ENCODE peak calls at places on chromosomes 2 and 18, in seven cellular contexts. One of them, this sample, is unnamed.

GRCh38 chr2:219559156-219559915 is 12.0 kb downstream of the OBSL1 start:
- DNase-seq in fibroblast of lung: no peak
- DNase-seq in pancreas: no peak
- DNase-seq in PC-3: no peak
- DNase-seq in left ventricle myocardium inferior: no peak
- DNase-seq in osteoblast: peak; percentile 65
- DNase-seq in heart right ventricle: no peak
- DNase-seq in this sample: no peak

GRCh38 chr2:205352120-205352519 is 330.2 kb upstream of the NRP2 start:
- DNase-seq in fibroblast of lung: no peak
- DNase-seq in pancreas: no peak
- DNase-seq in PC-3: no peak
- DNase-seq in left ventricle myocardium inferior: no peak
- DNase-seq in osteoblast: no peak
- DNase-seq in heart right ventricle: no peak
- DNase-seq in this sample: no peak

GRCh38 chr2:63700276-63700675 is 111.5 kb downstream of the MDH1 start:
- DNase-seq in fibroblast of lung: no peak
- DNase-seq in pancreas: no peak
- DNase-seq in PC-3: no peak
- DNase-seq in left ventricle myocardium inferior: no peak
- DNase-seq in osteoblast: no peak
- DNase-seq in heart right ventricle: no peak
- DNase-seq in this sample: no peak

GRCh38 chr2:60555066-60555793 is 1.8 kb upstream of the BCL11A start:
- DNase-seq in fibroblast of lung: peak; percentile 75
- DNase-seq in pancreas: peak; percentile 84
- DNase-seq in PC-3: peak; percentile 67
- DNase-seq in left ventricle myocardium inferior: peak; percentile 28
- DNase-seq in osteoblast: peak; percentile 84
- DNase-seq in heart right ventricle: peak; percentile 48
- DNase-seq in this sample: no peak

GRCh38 chr2:183024701-183025100 is 13.6 kb downstream of the NCKAP1 start:
- DNase-seq in fibroblast of lung: peak; percentile 61
- DNase-seq in pancreas: no peak
- DNase-seq in PC-3: no peak
- DNase-seq in left ventricle myocardium inferior: no peak
- DNase-seq in osteoblast: no peak
- DNase-seq in heart right ventricle: no peak
- DNase-seq in this sample: no peak

GRCh38 chr2:172480301-172481218 is 53.2 kb downstream of the ITGA6 start:
- DNase-seq in fibroblast of lung: peak; percentile 52
- DNase-seq in pancreas: no peak
- DNase-seq in PC-3: no peak
- DNase-seq in left ventricle myocardium inferior: peak; percentile 43
- DNase-seq in osteoblast: no peak
- DNase-seq in heart right ventricle: peak; percentile 65
- DNase-seq in this sample: no peak

GRCh38 chr2:158507141-158507540 is 50.4 kb downstream of the PKP4 start:
- DNase-seq in fibroblast of lung: no peak
- DNase-seq in pancreas: no peak
- DNase-seq in PC-3: no peak
- DNase-seq in left ventricle myocardium inferior: no peak
- DNase-seq in osteoblast: no peak
- DNase-seq in heart right ventricle: no peak
- DNase-seq in this sample: no peak

GRCh38 chr2:144508162-144508765 is 11.7 kb downstream of the ZEB2 start:
- DNase-seq in fibroblast of lung: peak; percentile 50
- DNase-seq in pancreas: no peak
- DNase-seq in PC-3: no peak
- DNase-seq in left ventricle myocardium inferior: no peak
- DNase-seq in osteoblast: no peak
- DNase-seq in heart right ventricle: no peak
- DNase-seq in this sample: no peak

GRCh38 chr2:237403024-237403882 is 10.7 kb downstream of the COL6A3 start:
- DNase-seq in fibroblast of lung: peak; percentile 60
- DNase-seq in pancreas: no peak
- DNase-seq in PC-3: no peak
- DNase-seq in left ventricle myocardium inferior: no peak
- DNase-seq in osteoblast: no peak
- DNase-seq in heart right ventricle: no peak
- DNase-seq in this sample: no peak

GRCh38 chr2:11236335-11236734 is 81.1 kb downstream of the SLC66A3 start:
- DNase-seq in fibroblast of lung: no peak
- DNase-seq in pancreas: no peak
- DNase-seq in PC-3: no peak
- DNase-seq in left ventricle myocardium inferior: no peak
- DNase-seq in osteoblast: no peak
- DNase-seq in heart right ventricle: no peak
- DNase-seq in this sample: no peak

GRCh38 chr2:105409717-105410116 is 10.9 kb upstream of the FHL2 start:
- DNase-seq in fibroblast of lung: peak; percentile 74
- DNase-seq in pancreas: no peak
- DNase-seq in PC-3: peak; percentile 95
- DNase-seq in left ventricle myocardium inferior: peak; percentile 73
- DNase-seq in osteoblast: peak; percentile 86
- DNase-seq in heart right ventricle: peak; percentile 65
- DNase-seq in this sample: peak; percentile 15

GRCh38 chr2:229719926-229720652 is 5.7 kb upstream of the DNER start:
- DNase-seq in fibroblast of lung: no peak
- DNase-seq in pancreas: no peak
- DNase-seq in PC-3: no peak
- DNase-seq in left ventricle myocardium inferior: no peak
- DNase-seq in osteoblast: no peak
- DNase-seq in heart right ventricle: no peak
- DNase-seq in this sample: no peak

GRCh38 chr18:22822024-22822423 is 111.1 kb upstream of the RBBP8 start:
- DNase-seq in fibroblast of lung: peak; percentile 69
- DNase-seq in pancreas: no peak
- DNase-seq in PC-3: peak; percentile 56
- DNase-seq in left ventricle myocardium inferior: no peak
- DNase-seq in osteoblast: no peak
- DNase-seq in heart right ventricle: no peak
- DNase-seq in this sample: no peak

GRCh38 chr2:47062721-47063120 is 92.4 kb downstream of the STPG4 start:
- DNase-seq in fibroblast of lung: peak; percentile 36
- DNase-seq in pancreas: no peak
- DNase-seq in PC-3: no peak
- DNase-seq in left ventricle myocardium inferior: no peak
- DNase-seq in osteoblast: peak; percentile 21
- DNase-seq in heart right ventricle: no peak
- DNase-seq in this sample: no peak

GRCh38 chr2:233105930-233106329 is 45.8 kb downstream of the INPP5D start:
- DNase-seq in fibroblast of lung: no peak
- DNase-seq in pancreas: no peak
- DNase-seq in PC-3: no peak
- DNase-seq in left ventricle myocardium inferior: no peak
- DNase-seq in osteoblast: no peak
- DNase-seq in heart right ventricle: no peak
- DNase-seq in this sample: no peak

GRCh38 chr2:227163998-227164744 is at the start of the genes COL4A3 and COL4A4:
- DNase-seq in fibroblast of lung: no peak
- DNase-seq in pancreas: peak; percentile 77
- DNase-seq in PC-3: peak; percentile 49
- DNase-seq in left ventricle myocardium inferior: peak; percentile 78
- DNase-seq in osteoblast: peak; percentile 83
- DNase-seq in heart right ventricle: peak; percentile 69
- DNase-seq in this sample: no peak

GRCh38 chr2:74739129-74739528 is 85.1 kb downstream of the SEMA4F start:
- DNase-seq in fibroblast of lung: no peak
- DNase-seq in pancreas: no peak
- DNase-seq in PC-3: peak; percentile 68
- DNase-seq in left ventricle myocardium inferior: no peak
- DNase-seq in osteoblast: no peak
- DNase-seq in heart right ventricle: no peak
- DNase-seq in this sample: no peak

GRCh38 chr18:45398448-45398847 is 216.8 kb upstream of the SLC14A2 start:
- DNase-seq in fibroblast of lung: no peak
- DNase-seq in pancreas: no peak
- DNase-seq in PC-3: peak; percentile 62
- DNase-seq in left ventricle myocardium inferior: no peak
- DNase-seq in osteoblast: no peak
- DNase-seq in heart right ventricle: no peak
- DNase-seq in this sample: no peak

GRCh38 chr18:45403341-45404049 is 211.8 kb upstream of the SLC14A2 start:
- DNase-seq in fibroblast of lung: no peak
- DNase-seq in pancreas: no peak
- DNase-seq in PC-3: peak; percentile 25
- DNase-seq in left ventricle myocardium inferior: no peak
- DNase-seq in osteoblast: no peak
- DNase-seq in heart right ventricle: no peak
- DNase-seq in this sample: no peak

GRCh38 chr18:45399643-45400042 is 215.6 kb upstream of the SLC14A2 start:
- DNase-seq in fibroblast of lung: no peak
- DNase-seq in pancreas: no peak
- DNase-seq in PC-3: no peak
- DNase-seq in left ventricle myocardium inferior: peak; percentile 45
- DNase-seq in osteoblast: no peak
- DNase-seq in heart right ventricle: peak; percentile 20
- DNase-seq in this sample: no peak

GRCh38 chr18:45399146-45399545 is 216.1 kb upstream of the SLC14A2 start:
- DNase-seq in fibroblast of lung: no peak
- DNase-seq in pancreas: no peak
- DNase-seq in PC-3: no peak
- DNase-seq in left ventricle myocardium inferior: no peak
- DNase-seq in osteoblast: no peak
- DNase-seq in heart right ventricle: no peak
- DNase-seq in this sample: no peak

GRCh38 chr18:45402485-45403056 is 212.7 kb upstream of the SLC14A2 start:
- DNase-seq in fibroblast of lung: peak; percentile 11
- DNase-seq in pancreas: no peak
- DNase-seq in PC-3: peak; percentile 83
- DNase-seq in left ventricle myocardium inferior: no peak
- DNase-seq in osteoblast: no peak
- DNase-seq in heart right ventricle: no peak
- DNase-seq in this sample: no peak
- H3K27ac ChIP-seq in fibroblast of lung: no peak overlapping the region
- H3K27ac ChIP-seq in pancreas: no peak overlapping the region
- H3K27ac ChIP-seq in PC-3: peak overlapping the region; percentile 94
- H3K27ac ChIP-seq in left ventricle myocardium inferior: no peak overlapping the region
- H3K27ac ChIP-seq in osteoblast: no peak overlapping the region
- H3K27ac ChIP-seq in heart right ventricle: no peak overlapping the region
- H3K27ac ChIP-seq in this sample: no peak overlapping the region

GRCh38 chr2:238435752-238436096 is 9.0 kb downstream of the ASB1 start:
- DNase-seq in fibroblast of lung: no peak
- DNase-seq in pancreas: no peak
- DNase-seq in PC-3: no peak
- DNase-seq in left ventricle myocardium inferior: no peak
- DNase-seq in osteoblast: peak; percentile 68
- DNase-seq in heart right ventricle: no peak
- DNase-seq in this sample: no peak

GRCh38 chr2:238433300-238433915 is 6.7 kb downstream of the ASB1 start:
- DNase-seq in fibroblast of lung: no peak
- DNase-seq in pancreas: no peak
- DNase-seq in PC-3: no peak
- DNase-seq in left ventricle myocardium inferior: no peak
- DNase-seq in osteoblast: no peak
- DNase-seq in heart right ventricle: no peak
- DNase-seq in this sample: no peak

GRCh38 chr2:238431431-238431830 is 4.7 kb downstream of the ASB1 start:
- DNase-seq in fibroblast of lung: no peak
- DNase-seq in pancreas: no peak
- DNase-seq in PC-3: no peak
- DNase-seq in left ventricle myocardium inferior: no peak
- DNase-seq in osteoblast: no peak
- DNase-seq in heart right ventricle: no peak
- DNase-seq in this sample: no peak

GRCh38 chr2:238433941-238434845 is 7.5 kb downstream of the ASB1 start:
- DNase-seq in fibroblast of lung: peak; percentile 91
- DNase-seq in pancreas: no peak
- DNase-seq in PC-3: peak; percentile 80
- DNase-seq in left ventricle myocardium inferior: no peak
- DNase-seq in osteoblast: peak; percentile 93
- DNase-seq in heart right ventricle: no peak
- DNase-seq in this sample: no peak

GRCh38 chr2:238434846-238435751 is 8.4 kb downstream of the ASB1 start:
- DNase-seq in fibroblast of lung: no peak
- DNase-seq in pancreas: no peak
- DNase-seq in PC-3: no peak
- DNase-seq in left ventricle myocardium inferior: no peak
- DNase-seq in osteoblast: peak; percentile 73
- DNase-seq in heart right ventricle: no peak
- DNase-seq in this sample: no peak
- H3K27ac ChIP-seq in fibroblast of lung: peak overlapping the region; percentile 93
- H3K27ac ChIP-seq in pancreas: no peak overlapping the region
- H3K27ac ChIP-seq in PC-3: peak overlapping the region; percentile 98
- H3K27ac ChIP-seq in left ventricle myocardium inferior: no peak overlapping the region
- H3K27ac ChIP-seq in osteoblast: peak overlapping the region; percentile 99
- H3K27ac ChIP-seq in heart right ventricle: no peak overlapping the region
- H3K27ac ChIP-seq in this sample: no peak overlapping the region

GRCh38 chr2:119468154-119468955 is 36.7 kb downstream of the TMEM37 start:
- DNase-seq in fibroblast of lung: peak; percentile 34
- DNase-seq in pancreas: no peak
- DNase-seq in PC-3: no peak
- DNase-seq in left ventricle myocardium inferior: no peak
- DNase-seq in osteoblast: no peak
- DNase-seq in heart right ventricle: no peak
- DNase-seq in this sample: no peak
- H3K27ac ChIP-seq in fibroblast of lung: no peak overlapping the region
- H3K27ac ChIP-seq in pancreas: no peak overlapping the region
- H3K27ac ChIP-seq in PC-3: no peak overlapping the region
- H3K27ac ChIP-seq in left ventricle myocardium inferior: no peak overlapping the region
- H3K27ac ChIP-seq in osteoblast: no peak overlapping the region
- H3K27ac ChIP-seq in heart right ventricle: no peak overlapping the region
- H3K27ac ChIP-seq in this sample: no peak overlapping the region

GRCh38 chr2:96264086-96264485 is 1.7 kb downstream of the TMEM127 start:
- DNase-seq in fibroblast of lung: no peak
- DNase-seq in pancreas: no peak
- DNase-seq in PC-3: no peak
- DNase-seq in left ventricle myocardium inferior: no peak
- DNase-seq in osteoblast: no peak
- DNase-seq in heart right ventricle: no peak
- DNase-seq in this sample: no peak
- H3K27ac ChIP-seq in fibroblast of lung: no peak overlapping the region
- H3K27ac ChIP-seq in pancreas: no peak overlapping the region
- H3K27ac ChIP-seq in PC-3: no peak overlapping the region
- H3K27ac ChIP-seq in left ventricle myocardium inferior: peak overlapping the region; percentile 96
- H3K27ac ChIP-seq in osteoblast: peak overlapping the region; percentile 22
- H3K27ac ChIP-seq in heart right ventricle: peak overlapping the region; percentile 89
- H3K27ac ChIP-seq in this sample: no peak overlapping the region